ENCODE peak calls at places on chromosome 21, in six cellular contexts. P, H, G, U, L and F are unnamed samples.

GRCh38 chr21:18369115-18369514 is 34.5 kb downstream of the TMPRSS15 start:
- DNase-seq in P (no peak), H (no peak), L (no peak), U (peak; percentile 9), G (peak; percentile 47), F (peak; percentile 46)

GRCh38 chr21:14244911-14245310 is 29.0 kb downstream of the RBM11 start:
- DNase-seq in L (no peak), U (no peak), G (no peak), P (no peak), H (no peak), F (no peak)

GRCh38 chr21:46182548-46183336 is 1.5 kb downstream of the SPATC1L start:
- DNase-seq in U (no peak), G (no peak), P (no peak), H (peak; percentile 37), L (no peak), F (peak; percentile 27)

GRCh38 chr21:34965200-34966174 is 83.6 kb downstream of the RUNX1 start:
- DNase-seq in P (peak; percentile 83), G (no peak), H (no peak), U (no peak), L (no peak), F (peak; percentile 94)

GRCh38 chr21:34801519-34802132 is 132.8 kb downstream of the CLIC6 start:
- DNase-seq in L (peak; percentile 25), U (no peak), H (peak; percentile 59), P (no peak), G (peak; percentile 68), F (no peak)

GRCh38 chr21:45576838-45577737 is 34.8 kb upstream of the SLC19A1 start:
- DNase-seq in P (no peak), L (no peak), H (peak; percentile 17), G (no peak), U (no peak), F (no peak)

GRCh38 chr21:34889287-34889536 is 159.9 kb downstream of the RUNX1 start:
- DNase-seq in G (peak; percentile 72), H (peak; percentile 49), L (no peak), U (no peak), P (peak; percentile 74), F (peak; percentile 84)

GRCh38 chr21:40923361-40923760 is 76.4 kb upstream of the DSCAM start:
- DNase-seq in U (no peak), P (no peak), G (no peak), L (no peak), H (no peak), F (no peak)

GRCh38 chr21:42557420-42557819 is 43.8 kb downstream of the SLC37A1 start:
- DNase-seq in H (no peak), G (no peak), L (no peak), U (no peak), P (no peak), F (no peak)

GRCh38 chr21:37607081-37607480 is 240.5 kb downstream of the DYRK1A start:
- DNase-seq in H (no peak), U (no peak), L (no peak), P (no peak), G (no peak), F (no peak)

GRCh38 chr21:41289431-41289830 is 27.2 kb upstream of the FAM3B start:
- DNase-seq in U (peak; percentile 12), H (peak; percentile 41), P (peak; percentile 4), G (peak; percentile 49), L (no peak), F (no peak)

GRCh38 chr21:18499761-18500376 is 96.3 kb upstream of the TMPRSS15 start:
- DNase-seq in P (peak; percentile 13), H (no peak), G (peak; percentile 44), L (no peak), U (peak; percentile 56), F (peak; percentile 53)

GRCh38 chr21:36199021-36199420 is 42.4 kb downstream of the DOP1B start:
- DNase-seq in L (no peak), G (no peak), H (no peak), U (no peak), P (no peak), F (no peak)

GRCh38 chr21:17119466-17120297 is 393.2 kb upstream of the CXADR start:
- DNase-seq in H (no peak), U (no peak), G (no peak), L (peak; percentile 21), P (no peak), F (no peak)

GRCh38 chr21:46613391-46613790 is 8.5 kb upstream of the S100B start:
- DNase-seq in U (no peak), G (no peak), H (no peak), P (no peak), L (no peak), F (no peak)

GRCh38 chr21:32733356-32733755 is 5.5 kb upstream of the SYNJ1 start:
- DNase-seq in U (no peak), P (no peak), G (no peak), H (no peak), L (no peak), F (no peak)

GRCh38 chr21:27772816-27773215 is 805.9 kb upstream of the ADAMTS5 start:
- DNase-seq in G (no peak), P (no peak), H (no peak), U (no peak), L (no peak), F (no peak)

GRCh38 chr21:27776925-27777553 is 810.2 kb upstream of the ADAMTS5 start:
- DNase-seq in U (no peak), P (no peak), H (no peak), G (no peak), L (no peak), F (no peak)

GRCh38 chr21:27769763-27770162 is 802.9 kb upstream of the ADAMTS5 start:
- DNase-seq in L (no peak), P (no peak), H (no peak), G (no peak), U (no peak), F (no peak)

DNA sequence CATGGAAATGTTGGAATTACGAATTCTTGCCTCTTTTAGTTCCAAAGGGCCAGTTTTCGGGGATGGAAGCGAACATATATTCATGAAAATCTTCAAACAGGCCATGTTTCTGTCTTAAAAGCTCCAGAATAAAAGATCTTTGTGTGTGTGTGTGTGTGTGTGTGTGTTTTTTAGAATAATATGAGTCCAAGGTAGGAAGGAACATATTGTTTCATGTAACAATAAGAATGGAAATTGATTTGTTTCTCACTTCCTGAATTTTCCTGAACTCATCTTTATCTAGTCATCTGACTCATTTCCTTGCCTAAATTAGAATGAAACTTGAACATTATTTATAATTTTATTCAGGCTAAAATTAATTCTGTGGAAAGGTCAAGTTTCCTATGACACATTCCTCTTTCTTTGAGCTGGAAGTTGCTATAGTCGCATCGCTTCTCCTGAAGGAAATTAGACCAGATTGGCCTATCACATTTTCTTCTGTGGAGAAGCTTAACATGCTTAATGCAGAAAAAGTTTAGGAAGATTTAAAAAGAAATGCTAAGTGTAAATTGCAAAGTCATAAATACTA is 805.1 kb upstream of the ADAMTS5 start:
- DNase-seq in U (no peak), P (no peak), G (no peak), L (no peak), H (no peak), F (no peak)
- H2BK15ac ChIP-seq in U (no peak overlapping the region), P (no peak overlapping the region), G (no peak overlapping the region), L (no peak overlapping the region), H (no peak overlapping the region), F (no peak overlapping the region)

GRCh38 chr21:44508711-44509445 is 31.1 kb downstream of the KRTAP10-1 start:
- DNase-seq in L (no peak), P (no peak), G (no peak), U (no peak), H (no peak), F (no peak)

GRCh38 chr21:44507673-44508425 is 32.1 kb downstream of the KRTAP10-1 start:
- DNase-seq in L (no peak), G (no peak), U (no peak), P (no peak), H (no peak), F (no peak)

GRCh38 chr21:44509539-44509938 is 30.5 kb downstream of the KRTAP10-1 start:
- DNase-seq in L (no peak), H (no peak), G (no peak), U (no peak), P (no peak), F (no peak)

GRCh38 chr21:44510109-44510507 is 29.9 kb downstream of the KRTAP10-1 start:
- DNase-seq in G (no peak), P (no peak), U (no peak), L (no peak), H (no peak), F (no peak)

DNA sequence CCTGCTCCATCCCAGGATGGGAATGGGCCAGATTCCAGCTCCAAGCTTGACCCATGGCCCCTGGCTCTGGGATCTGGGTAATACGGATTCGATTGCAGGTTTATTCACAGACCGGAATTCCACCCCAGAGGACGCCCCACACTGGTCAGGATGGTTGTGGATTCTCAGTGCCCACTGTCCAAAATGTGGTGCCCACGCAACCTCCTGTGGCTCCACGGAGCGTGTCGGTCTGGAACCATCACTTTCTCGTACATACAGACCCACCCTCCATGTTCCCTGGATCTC is 31.6 kb downstream of the KRTAP10-1 start:
- DNase-seq in G (no peak), H (no peak), P (no peak), U (no peak), L (no peak), F (no peak)
- H3K4ac ChIP-seq in G (no peak overlapping the region), H (no peak overlapping the region), P (no peak overlapping the region), U (no peak overlapping the region), L (no peak overlapping the region), F (no peak overlapping the region)

GRCh38 chr21:31418355-31419001 is 74.4 kb upstream of the TIAM1 start:
- DNase-seq in L (no peak), U (no peak), G (no peak), P (no peak), H (no peak), F (no peak)
- H2BK15ac ChIP-seq in L (no peak overlapping the region), U (no peak overlapping the region), G (no peak overlapping the region), P (no peak overlapping the region), H (no peak overlapping the region), F (no peak overlapping the region)

GRCh38 chr21:38668067-38668466 is 137.7 kb upstream of the ETS2 start:
- DNase-seq in L (no peak), P (no peak), H (no peak), U (no peak), G (no peak), F (no peak)
- H3K4ac ChIP-seq in L (no peak overlapping the region), P (no peak overlapping the region), H (no peak overlapping the region), U (no peak overlapping the region), G (no peak overlapping the region), F (no peak overlapping the region)